ENCODE peak calls at places on chromosomes 3 and 15, in ten cellular contexts. V, S, W, X, B, G, Q, N, K and Z are unnamed samples.

GRCh38 chr15:90418627-90419026 is 30.6 kb downstream of the IQGAP1 start:
- DNase-seq in B (no peak), K (no peak), X (no peak), G (no peak), Q (no peak), V (no peak), W (no peak), N (no peak), S (no peak), Z (no peak)

GRCh38 chr3:134625462-134625861 is 25.4 kb downstream of the KY start:
- DNase-seq in G (no peak), X (no peak), N (no peak), S (peak), V (no peak), Q (no peak), B (no peak), K (no peak), W (no peak), Z (no peak)

GRCh38 chr15:41341519-41341918 is 8.8 kb downstream of the NUSAP1 start:
- DNase-seq in X (peak), W (no peak), S (no peak), N (no peak), V (no peak), G (no peak), K (no peak), Q (no peak), B (no peak), Z (no peak)

GRCh38 chr15:70062321-70062956 is 35.3 kb downstream of the TLE3 start:
- DNase-seq in V (no peak), S (peak), X (peak), K (no peak), G (peak), N (peak), B (no peak), W (peak), Q (peak), Z (no peak)

GRCh38 chr3:62665627-62666433 is 209.4 kb downstream of the CADPS start:
- DNase-seq in V (peak), G (peak), K (peak), Q (no peak), W (peak), N (peak), X (peak), B (peak), S (peak), Z (no peak)

GRCh38 chr15:63088532-63089245 is 33.0 kb upstream of the LACTB start:
- DNase-seq in G (no peak), Q (no peak), X (no peak), K (no peak), W (no peak), N (no peak), S (no peak), B (no peak), V (no peak), Z (no peak)

GRCh38 chr3:196174652-196175051 is 36.5 kb downstream of the ZDHHC19 start:
- DNase-seq in W (no peak), G (no peak), N (no peak), Q (no peak), K (no peak), V (no peak), S (no peak), B (no peak), X (no peak), Z (no peak)

GRCh38 chr3:123147754-123148535 is 53.8 kb upstream of the SEC22A start:
- DNase-seq in B (peak), G (no peak), Q (no peak), K (no peak), V (no peak), N (no peak), X (no peak), S (no peak), W (no peak), Z (no peak)

GRCh38 chr3:13837751-13838150 is 42.1 kb downstream of the WNT7A start:
- DNase-seq in X (no peak), G (no peak), N (no peak), Q (no peak), K (no peak), S (no peak), V (no peak), B (no peak), W (no peak), Z (no peak)

GRCh38 chr3:34248352-34248751 is 449.9 kb downstream of the PDCD6IP start:
- DNase-seq in G (no peak), S (no peak), Q (no peak), K (no peak), N (no peak), B (no peak), V (no peak), X (no peak), W (no peak), Z (no peak)

GRCh38 chr15:82176528-82176927 is 86.0 kb downstream of the EFL1 start:
- DNase-seq in W (no peak), V (no peak), S (no peak), Q (no peak), K (no peak), N (no peak), B (no peak), G (no peak), X (no peak), Z (no peak)

GRCh38 chr15:65379986-65380385 is 2.2 kb upstream of the IGDCC3 start:
- DNase-seq in X (no peak), V (no peak), Q (no peak), N (no peak), W (no peak), G (no peak), S (no peak), B (no peak), K (no peak), Z (no peak)

GRCh38 chr3:49700014-49700413 is 10.7 kb downstream of the RNF123 start:
- DNase-seq in W (no peak), X (no peak), Q (no peak), K (no peak), G (no peak), V (no peak), B (no peak), S (no peak), N (no peak), Z (no peak)

GRCh38 chr15:99507732-99508571 is 57.8 kb upstream of the MEF2A start:
- DNase-seq in W (peak), G (peak), S (peak), V (no peak), B (no peak), N (no peak), Q (no peak), K (no peak), X (no peak), Z (no peak)

GRCh38 chr3:33134026-33134625 is 20.3 kb downstream of the CRTAP start:
- DNase-seq in W (no peak), N (no peak), B (no peak), X (peak), G (peak), K (no peak), Q (no peak), S (no peak), V (no peak), Z (no peak)

GRCh38 chr3:42375121-42375520 is 35.3 kb downstream of the LYZL4 start:
- DNase-seq in G (no peak), S (no peak), X (no peak), B (no peak), N (no peak), V (no peak), Q (no peak), W (no peak), K (peak), Z (no peak)

GRCh38 chr3:64143399-64144130 is 81.7 kb downstream of the PRICKLE2 start:
- DNase-seq in X (peak), Q (no peak), V (no peak), G (peak), K (no peak), N (peak), B (no peak), W (peak), S (no peak), Z (no peak)

GRCh38 chr15:37218351-37218916 is 118.1 kb upstream of the MEIS2 start:
- DNase-seq in K (no peak), N (no peak), B (no peak), S (no peak), W (no peak), X (no peak), V (no peak), G (no peak), Q (no peak), Z (no peak)

GRCh38 chr15:88656760-88657221 is 18.0 kb downstream of the ISG20 start:
- DNase-seq in B (no peak), W (no peak), V (no peak), G (no peak), K (no peak), S (peak), X (no peak), Q (no peak), N (no peak), Z (no peak)

GRCh38 chr15:34795267-34796081 is at the start of gene ACTC1:
- DNase-seq in B (peak), S (no peak), V (no peak), X (peak), N (no peak), K (no peak), G (peak), Q (no peak), W (no peak), Z (no peak)

GRCh38 chr3:134214239-134214638 is 36.4 kb downstream of the RYK start:
- DNase-seq in X (no peak), B (no peak), N (no peak), V (no peak), Q (no peak), G (no peak), S (no peak), K (no peak), W (no peak), Z (no peak)

GRCh38 chr3:119598410-119599098 is 869 bp downstream of the PLA1A start:
- DNase-seq in S (no peak), Q (no peak), B (no peak), V (no peak), X (no peak), N (no peak), W (no peak), G (no peak), K (no peak), Z (no peak)

GRCh38 chr15:97235285-97235985 is 725.1 kb upstream of the ARRDC4 start:
- DNase-seq in W (peak), N (no peak), Q (no peak), B (peak), G (peak), K (peak), V (peak), X (peak), S (peak), Z (no peak)

GRCh38 chr3:125589743-125590142 is 5.6 kb downstream of the OSBPL11 start:
- DNase-seq in G (no peak), N (no peak), B (no peak), X (no peak), K (no peak), V (no peak), Q (no peak), W (no peak), S (no peak), Z (no peak)

GRCh38 chr3:117407317-117407716 is 697.7 kb downstream of the TUSC7 start:
- DNase-seq in G (no peak), S (no peak), W (peak), K (peak), N (no peak), Q (no peak), X (peak), B (peak), V (peak), Z (no peak)

GRCh38 chr15:36748743-36749142 is 169.3 kb downstream of the CDIN1 start:
- DNase-seq in X (no peak), W (no peak), B (no peak), V (no peak), K (no peak), S (no peak), Q (no peak), N (no peak), G (no peak), Z (no peak)

GRCh38 chr3:131193671-131194291 is 167.1 kb downstream of the NEK11 start:
- DNase-seq in W (no peak), V (no peak), G (no peak), K (no peak), Q (no peak), X (no peak), B (no peak), N (no peak), S (no peak), Z (no peak)

GRCh38 chr15:69154684-69155083 is 5.8 kb upstream of the GLCE start:
- DNase-seq in V (no peak), N (peak), W (no peak), Q (peak), S (no peak), G (peak), K (no peak), X (peak), B (no peak), Z (no peak)

GRCh38 chr3:146546366-146546965 is 2.1 kb upstream of the PLSCR1 start:
- DNase-seq in K (no peak), N (no peak), V (no peak), Q (no peak), W (no peak), S (no peak), B (no peak), G (no peak), X (no peak), Z (no peak)

GRCh38 chr3:90091557-90091956 is 984.1 kb downstream of the EPHA3 start:
- DNase-seq in Q (no peak), G (peak), W (peak), X (peak), K (no peak), V (peak), B (peak), S (no peak), N (no peak), Z (no peak)

GRCh38 chr3:98809561-98809960 is 46.4 kb downstream of the ST3GAL6 start:
- DNase-seq in X (no peak), B (no peak), G (no peak), K (peak), N (no peak), S (no peak), Q (no peak), V (no peak), W (no peak), Z (no peak)

GRCh38 chr3:66414846-66415245 is 86.0 kb downstream of the LRIG1 start:
- DNase-seq in G (no peak), S (peak), V (no peak), K (no peak), N (no peak), B (no peak), W (no peak), X (no peak), Q (no peak), Z (no peak)

GRCh38 chr3:66412176-66412887 is 88.5 kb downstream of the LRIG1 start:
- DNase-seq in N (no peak), Q (no peak), S (peak), G (no peak), B (no peak), K (no peak), X (no peak), W (no peak), V (no peak), Z (no peak)

GRCh38 chr3:66411436-66411835 is 89.4 kb downstream of the LRIG1 start:
- DNase-seq in W (no peak), V (no peak), G (no peak), B (no peak), K (no peak), N (no peak), Q (no peak), S (peak), X (no peak), Z (no peak)

GRCh38 chr3:66410976-66411375 is 89.8 kb downstream of the LRIG1 start:
- DNase-seq in Q (no peak), V (no peak), S (peak), K (no peak), W (no peak), N (no peak), B (no peak), G (no peak), X (no peak), Z (no peak)

GRCh38 chr3:66413151-66413751 is 87.6 kb downstream of the LRIG1 start:
- DNase-seq in S (peak), W (no peak), V (no peak), N (peak), K (no peak), B (no peak), X (peak), Q (peak), G (peak), Z (no peak)
- TF ChIP-seq CTCF in S (no peak), W (no peak), V (no peak), N (peak), K (no peak), B (no peak), X (peak), Q (no peak), G (no peak), Z (no peak)

DNA sequence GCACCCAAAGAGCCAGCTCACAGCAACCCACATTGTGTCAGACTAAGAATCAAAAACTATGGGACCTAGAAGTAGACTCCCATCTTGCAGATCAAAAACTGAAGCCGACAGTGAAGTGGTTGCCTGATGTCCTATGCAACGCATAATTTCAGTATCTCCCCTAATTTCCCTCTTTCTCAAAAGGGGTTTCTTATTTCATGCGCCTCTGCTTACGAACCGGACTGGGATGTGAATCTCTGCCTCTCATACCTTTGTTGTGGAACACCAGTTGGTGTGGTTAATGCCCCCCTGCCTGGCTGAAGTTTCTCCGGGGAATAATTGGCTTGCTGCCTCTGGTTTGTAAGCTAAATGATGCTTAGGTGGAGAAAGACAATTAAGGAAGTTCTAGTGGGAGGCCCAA is 514 bp upstream of the FAM174B start:
- DNase-seq in N (no peak), W (no peak), V (no peak), X (no peak), G (no peak), K (no peak), S (no peak), B (no peak), Q (no peak), Z (no peak)
- TF ChIP-seq CTCF in N (no peak), W (no peak), V (no peak), X (no peak), G (no peak), K (no peak), S (no peak), B (no peak), Q (no peak), Z (no peak)

DNA sequence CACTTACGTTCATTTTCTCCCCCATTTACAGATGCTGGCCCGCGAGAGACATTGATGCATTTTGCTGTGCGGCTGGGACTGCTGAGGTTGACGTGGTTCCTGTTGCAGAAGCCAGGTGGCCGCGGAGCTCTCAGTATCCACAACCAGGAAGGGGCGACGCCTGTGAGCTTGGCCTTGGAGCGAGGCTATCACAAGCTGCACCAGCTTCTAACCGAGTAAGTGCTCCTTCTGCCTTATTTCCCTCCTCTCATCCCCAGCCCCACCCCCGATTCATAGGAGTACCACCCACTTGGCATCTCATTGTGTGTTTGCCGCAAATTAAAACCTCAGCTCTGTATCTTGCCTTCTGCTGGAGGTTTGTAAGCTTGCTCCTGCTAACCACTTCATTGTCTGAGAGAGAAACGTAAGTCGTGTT is 163.3 kb downstream of the AKAP13 start:
- DNase-seq in W (peak), X (no peak), V (no peak), Q (no peak), G (no peak), N (no peak), K (peak), S (peak), B (no peak), Z (no peak)
- TF ChIP-seq CTCF in W (no peak), X (no peak), V (no peak), Q (no peak), G (no peak), N (no peak), K (no peak), S (peak), B (no peak), Z (no peak)

GRCh38 chr3:30520695-30521094 is 85.7 kb upstream of the TGFBR2 start:
- DNase-seq in K (no peak), Q (no peak), B (no peak), X (no peak), G (no peak), N (no peak), S (no peak), V (no peak), W (no peak), Z (no peak)
- TF ChIP-seq CTCF in K (no peak), Q (no peak), B (no peak), X (no peak), G (no peak), N (no peak), S (no peak), V (no peak), W (no peak), Z (no peak)

GRCh38 chr3:178436773-178437172 is 99.5 kb upstream of the KCNMB2 start:
- DNase-seq in B (peak), W (no peak), X (peak), V (no peak), N (peak), Q (no peak), K (no peak), G (peak), S (no peak), Z (no peak)

GRCh38 chr3:178435575-178435974 is 100.7 kb upstream of the KCNMB2 start:
- DNase-seq in B (no peak), G (no peak), K (no peak), N (no peak), W (no peak), S (no peak), Q (no peak), X (no peak), V (no peak), Z (no peak)

GRCh38 chr3:178439504-178439903 is 96.7 kb upstream of the KCNMB2 start:
- DNase-seq in S (no peak), X (peak), G (peak), V (no peak), B (peak), W (no peak), K (no peak), N (peak), Q (peak), Z (no peak)

DNA sequence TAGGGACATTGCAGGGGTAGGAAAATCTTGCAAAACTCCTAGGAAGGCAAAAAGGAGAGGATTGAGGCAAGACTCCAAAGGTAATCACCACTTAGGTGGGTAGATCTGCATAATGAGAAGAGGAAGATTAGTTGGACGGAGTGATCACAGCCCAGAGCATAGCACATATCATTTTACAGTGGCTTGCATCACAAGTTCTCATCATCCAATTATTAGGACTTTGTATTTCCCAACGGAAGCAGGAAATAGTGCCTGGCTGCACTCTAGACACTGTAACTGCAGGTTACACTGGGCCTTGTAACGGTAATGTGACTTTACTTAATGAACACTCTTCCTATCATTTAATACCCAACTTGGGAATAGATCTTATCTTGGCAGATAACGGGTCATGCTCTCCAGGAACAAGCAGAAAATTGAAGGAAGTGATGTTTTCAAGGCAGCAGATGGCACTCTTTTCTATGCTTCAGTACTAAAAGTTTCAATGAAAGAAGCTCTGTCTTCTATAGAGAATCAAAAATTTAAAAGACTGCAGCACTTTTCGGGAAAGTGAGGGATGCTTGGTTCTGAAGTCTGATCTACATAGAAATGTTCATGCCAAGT is 101.9 kb upstream of the KCNMB2 start:
- DNase-seq in W (no peak), Q (no peak), X (no peak), B (no peak), K (no peak), V (no peak), S (no peak), N (no peak), G (peak), Z (no peak)
- TF ChIP-seq CTCF in W (peak), Q (no peak), X (peak), B (no peak), K (no peak), V (no peak), S (no peak), N (peak), G (peak), Z (peak)

GRCh38 chr3:169619793-169620192 is 43.7 kb downstream of the MECOM start:
- DNase-seq in S (no peak), X (no peak), N (no peak), G (no peak), K (no peak), B (no peak), W (no peak), Q (no peak), V (no peak), Z (no peak)
- TF ChIP-seq CTCF in S (no peak), X (no peak), N (no peak), G (no peak), K (no peak), B (no peak), W (peak), Q (no peak), V (no peak), Z (no peak)

GRCh38 chr15:74337607-74338211 is 29.7 kb downstream of the CYP11A1 start:
- DNase-seq in K (no peak), N (no peak), X (no peak), Q (no peak), W (no peak), G (no peak), S (no peak), B (no peak), V (no peak), Z (no peak)

GRCh38 chr15:74338676-74339075 is 28.8 kb downstream of the CYP11A1 start:
- DNase-seq in V (no peak), W (no peak), N (no peak), Q (no peak), G (no peak), B (no peak), K (no peak), S (no peak), X (no peak), Z (no peak)

GRCh38 chr15:74337146-74337545 is 30.3 kb downstream of the CYP11A1 start:
- DNase-seq in K (no peak), X (no peak), N (no peak), W (no peak), G (no peak), V (no peak), S (no peak), B (no peak), Q (no peak), Z (no peak)

GRCh38 chr15:74339371-74339770 is 28.1 kb downstream of the CYP11A1 start:
- DNase-seq in G (no peak), K (no peak), V (no peak), X (no peak), N (no peak), S (no peak), W (no peak), B (no peak), Q (no peak), Z (no peak)

GRCh38 chr15:74340139-74340538 is 27.3 kb downstream of the CYP11A1 start:
- DNase-seq in G (no peak), N (no peak), B (no peak), V (no peak), W (no peak), X (no peak), K (peak), Q (no peak), S (no peak), Z (no peak)
- TF ChIP-seq CTCF in G (no peak), N (no peak), B (no peak), V (no peak), W (no peak), X (no peak), K (no peak), Q (no peak), S (no peak), Z (no peak)